ENCODE peak calls at places on chromosome 20, in four cellular contexts. O is esophagus squamous epithelium, I is tibial nerve, E is cardiac muscle cell. B is an unnamed sample.

GRCh38 chr20:1418335-1418734 is 25.5 kb upstream of the FKBP1A start:
- DNase-seq in O (no peak), I (no peak), E (no peak), B (no peak)

GRCh38 chr20:56788041-56788670 is 159.1 kb downstream of the TFAP2C start:
- DNase-seq in O (no peak), I (no peak), E (no peak), B (no peak)

GRCh38 chr20:14470977-14471642 is 133.7 kb upstream of the FLRT3 start:
- DNase-seq in I (no peak), O (no peak), E (no peak), B (no peak)

GRCh38 chr20:59591061-59591460 is 13.3 kb upstream of the PHACTR3 start:
- DNase-seq in I (no peak), O (no peak), E (no peak), B (no peak)

GRCh38 chr20:38863024-38863851 is 57.7 kb downstream of the PPP1R16B start:
- DNase-seq in I (no peak), E (no peak), O (no peak), B (peak; percentile 69)

GRCh38 chr20:4522310-4522709 is 199.4 kb upstream of the PRND start:
- DNase-seq in E (no peak), I (no peak), O (no peak), B (no peak)

GRCh38 chr20:46131396-46131795 is 13.3 kb downstream of the CD40 start:
- DNase-seq in O (no peak), E (no peak), I (no peak), B (no peak)

GRCh38 chr20:1033751-1034419 is 31.8 kb upstream of the RSPO4 start:
- DNase-seq in O (no peak), I (no peak), E (no peak), B (no peak)

GRCh38 chr20:45288376-45288775 is 18.3 kb upstream of the RBPJL start:
- DNase-seq in I (no peak), E (no peak), O (no peak), B (no peak)

GRCh38 chr20:47663354-47664067 is 121.8 kb downstream of the SULF2 start:
- DNase-seq in I (peak; percentile 70), O (no peak), E (peak; percentile 78), B (peak; percentile 84)

GRCh38 chr20:10429443-10429981 is 4.5 kb downstream of the MKKS start:
- DNase-seq in I (no peak), O (no peak), E (no peak), B (no peak)

GRCh38 chr20:43765933-43766332 is 39.1 kb upstream of the GTSF1L start:
- DNase-seq in E (no peak), I (no peak), O (no peak), B (no peak)

GRCh38 chr20:59820204-59821041 is 113.0 kb downstream of the SYCP2 start:
- DNase-seq in E (no peak), O (no peak), I (peak; percentile 63), B (no peak)

GRCh38 chr20:53672484-53673129 is 79.0 kb upstream of the ZNF217 start:
- DNase-seq in O (no peak), I (no peak), E (no peak), B (no peak)

GRCh38 chr20:19253316-19253715 is 40.9 kb downstream of the SLC24A3 start:
- DNase-seq in E (no peak), O (no peak), I (no peak), B (no peak)

GRCh38 chr20:17226410-17227198 is at the start of gene PCSK2:
- DNase-seq in O (no peak), E (peak; percentile 92), I (peak; percentile 23), B (peak; percentile 18)

GRCh38 chr20:20568604-20569205 is 143.7 kb downstream of the RALGAPA2 start:
- DNase-seq in I (no peak), E (peak; percentile 58), O (no peak), B (peak; percentile 44)

GRCh38 chr20:19322061-19322985 is 109.9 kb downstream of the SLC24A3 start:
- DNase-seq in O (no peak), I (no peak), E (no peak), B (no peak)

GRCh38 chr20:18832801-18833200 is 19.2 kb downstream of the SCP2D1 start:
- DNase-seq in E (no peak), I (no peak), O (no peak), B (no peak)

GRCh38 chr20:13670160-13670559 is 31.4 kb upstream of the TASP1 start:
- DNase-seq in I (no peak), O (no peak), E (no peak), B (no peak)

GRCh38 chr20:30816182-30816645 is 441.2 kb upstream of the DEFB115 start:
- DNase-seq in I (no peak), E (no peak), O (no peak), B (peak; percentile 33)

GRCh38 chr20:57189713-57190112 is 76.7 kb downstream of the BMP7 start:
- DNase-seq in O (no peak), I (no peak), E (no peak), B (no peak)

GRCh38 chr20:33871362-33871761 is 60.2 kb downstream of the CHMP4B start:
- DNase-seq in O (no peak), E (no peak), I (no peak), B (no peak)

GRCh38 chr20:47031821-47032220 is 137.2 kb downstream of the EYA2 start:
- DNase-seq in O (no peak), I (no peak), E (no peak), B (no peak)

GRCh38 chr20:34251619-34252018 is 10.4 kb downstream of the ASIP start:
- DNase-seq in E (no peak), O (no peak), I (no peak), B (no peak)

GRCh38 chr20:63579017-63579705 is 5.1 kb upstream of the HELZ2 start:
- DNase-seq in E (no peak), O (no peak), I (no peak), B (no peak)

GRCh38 chr20:63578224-63579016 is 4.4 kb upstream of the HELZ2 start:
- DNase-seq in E (no peak), O (no peak), I (no peak), B (no peak)

GRCh38 chr20:63582382-63583063 is 8.5 kb upstream of the HELZ2 start:
- DNase-seq in E (no peak), I (no peak), O (no peak), B (no peak)

GRCh38 chr20:63577317-63577894 is 3.4 kb upstream of the HELZ2 start:
- DNase-seq in E (no peak), I (no peak), O (no peak), B (no peak)

DNA sequence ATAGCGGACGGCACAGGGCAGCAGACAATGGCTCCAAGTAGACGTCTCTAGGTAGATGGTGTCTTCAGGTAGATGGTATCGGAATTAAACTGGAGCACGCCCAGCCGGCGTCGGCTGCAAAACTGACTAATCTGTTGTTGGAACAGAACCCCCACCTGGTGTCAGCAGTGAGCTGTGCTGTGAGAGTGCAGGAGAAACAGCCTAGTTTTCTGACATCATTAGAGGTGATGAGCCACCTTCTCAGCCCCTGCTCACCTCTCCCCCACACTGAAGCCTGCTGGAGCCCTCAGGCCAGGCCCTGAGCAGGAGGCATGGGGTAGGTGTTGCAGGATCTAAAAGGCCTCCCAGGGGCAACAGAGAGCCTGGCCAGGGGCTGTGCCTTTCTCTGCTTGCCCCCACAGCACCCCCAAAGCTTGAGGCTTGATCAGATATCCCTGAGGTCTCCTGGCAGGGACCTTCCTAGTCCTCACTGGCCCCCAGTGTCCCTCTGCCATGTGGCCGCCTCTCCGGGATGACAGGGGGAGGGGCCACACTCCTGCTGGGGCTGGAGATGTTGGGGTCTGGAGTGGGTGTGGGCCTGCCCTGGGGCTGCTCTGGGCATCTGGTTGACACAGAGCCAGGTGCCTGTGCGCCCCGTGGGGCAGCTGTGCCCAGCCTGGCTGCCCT is 6.9 kb upstream of the HELZ2 start:
- DNase-seq in I (no peak), O (no peak), E (peak; percentile 44), B (peak; percentile 78)
- TF ChIP-seq CTCF in I (no peak), O (peak; percentile 39), E (peak; percentile 48), B (peak; percentile 46)

GRCh38 chr20:23435675-23436539 is 3.6 kb upstream of the CSTL1 start:
- DNase-seq in O (no peak), E (no peak), I (no peak), B (no peak)
- TF ChIP-seq CTCF in O (no peak), E (no peak), I (no peak), B (no peak)

DNA sequence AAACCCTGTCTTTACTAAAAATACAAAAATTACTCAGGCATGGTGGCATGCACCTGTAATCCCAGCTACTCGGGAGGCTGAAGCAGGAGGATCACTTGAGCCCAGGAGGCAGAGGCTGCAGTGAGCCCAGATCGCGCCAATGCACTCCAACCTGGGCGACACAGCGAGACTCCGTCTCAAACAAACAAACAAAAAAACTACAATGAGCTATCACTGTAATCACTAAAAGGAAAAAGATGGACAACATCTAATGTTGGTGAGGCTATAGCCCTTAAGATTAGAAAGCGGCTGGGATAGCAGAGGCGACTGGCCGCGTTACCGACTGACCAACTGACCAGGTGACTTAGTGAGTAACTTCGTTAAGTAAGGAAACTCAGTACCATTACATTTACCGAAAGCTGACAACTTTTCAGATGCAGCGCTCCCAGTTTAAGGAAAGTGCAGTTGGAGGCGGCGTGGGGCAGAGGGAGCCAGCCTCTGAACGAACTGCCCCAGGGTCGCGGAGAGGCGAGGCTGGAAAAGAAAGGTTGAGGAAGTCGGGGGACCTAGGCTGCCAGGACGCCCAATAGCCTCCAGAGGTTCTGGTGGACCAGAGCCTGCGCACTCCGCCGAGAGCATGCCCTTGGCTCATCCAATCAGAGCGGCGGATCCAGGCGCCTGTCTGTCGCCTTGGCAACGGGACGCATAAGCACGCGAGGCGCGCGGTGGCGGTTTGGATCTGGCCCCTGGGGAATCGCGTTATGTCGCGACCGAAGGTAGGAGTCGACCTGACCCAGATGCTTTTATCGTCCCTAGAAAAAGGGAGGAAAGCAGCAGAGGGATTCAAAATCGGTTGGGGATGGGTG is 8.9 kb downstream of the TTLL9 start:
- DNase-seq in O (peak; percentile 73), E (peak; percentile 99), I (peak; percentile 88), B (peak; percentile 90)
- TF ChIP-seq CTCF in O (peak; percentile 7), E (no peak), I (peak; percentile 32), B (no peak)

DNA sequence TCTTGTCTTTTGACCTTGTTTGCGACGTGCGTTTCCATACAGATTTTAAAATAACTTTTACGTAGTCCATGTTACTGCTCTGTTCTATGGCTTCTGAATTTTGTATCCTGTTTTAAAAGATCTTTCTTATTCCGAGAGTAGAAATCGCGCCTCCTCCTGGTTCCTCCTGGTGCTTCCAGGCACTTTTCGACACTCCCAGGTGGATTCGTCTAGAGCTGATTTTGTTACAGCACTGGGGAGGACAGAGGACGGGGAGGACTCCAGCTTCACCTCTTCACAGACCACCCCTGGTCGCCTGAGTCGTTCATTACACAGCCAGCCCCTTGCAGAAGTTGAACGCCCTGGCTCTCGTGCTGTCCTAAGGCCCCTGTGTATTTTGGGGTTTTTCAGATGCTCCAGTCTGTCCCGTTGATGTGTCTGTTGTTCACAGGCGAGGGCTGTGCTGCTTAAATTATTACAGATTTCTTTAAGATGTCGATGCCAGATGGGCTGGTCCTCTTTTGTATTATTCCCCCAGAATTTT is 30.4 kb downstream of the COL20A1 start:
- DNase-seq in E (no peak), I (no peak), O (no peak), B (no peak)
- TF ChIP-seq CTCF in E (peak; percentile 24), I (no peak), O (no peak), B (no peak)

GRCh38 chr20:41078329-41078728 is 49.7 kb downstream of the TOP1 start:
- DNase-seq in I (no peak), O (no peak), E (peak; percentile 54), B (peak; percentile 10)
- TF ChIP-seq CTCF in I (peak; percentile 38), O (peak; percentile 32), E (peak; percentile 66), B (no peak)

GRCh38 chr20:3021777-3022176 is 21.6 kb upstream of the GNRH2 start:
- DNase-seq in I (no peak), E (no peak), O (no peak), B (no peak)
- TF ChIP-seq CTCF in I (no peak), E (no peak), O (no peak), B (no peak)